ENCODE peak calls at places on chromosomes 11 and 22, in nine cellular contexts. One of them, this sample, is unnamed.

GRCh38 chr11:127106142-127106541 is 105.6 kb upstream of the KIRREL3 start:
- DNase-seq in NB4: no peak
- DNase-seq in uterus: no peak
- DNase-seq in spleen: no peak
- DNase-seq in adrenal gland: no peak
- DNase-seq in tibial nerve: no peak
- DNase-seq in transverse colon: no peak
- DNase-seq in GM12891: no peak
- DNase-seq in A549: no peak
- DNase-seq in this sample: no peak

GRCh38 chr11:1293619-1294015 is 15.8 kb downstream of the TOLLIP start:
- DNase-seq in spleen: peak
- DNase-seq in tibial nerve: no peak
- DNase-seq in uterus: no peak
- DNase-seq in GM12891: no peak
- DNase-seq in NB4: no peak
- DNase-seq in adrenal gland: peak
- DNase-seq in A549: peak
- DNase-seq in transverse colon: peak
- DNase-seq in this sample: peak

GRCh38 chr11:36469063-36469462 is 41.0 kb downstream of the TRAF6 start:
- DNase-seq in transverse colon: no peak
- DNase-seq in spleen: no peak
- DNase-seq in tibial nerve: no peak
- DNase-seq in GM12891: no peak
- DNase-seq in NB4: peak
- DNase-seq in uterus: no peak
- DNase-seq in adrenal gland: no peak
- DNase-seq in A549: no peak
- DNase-seq in this sample: peak

GRCh38 chr11:25961539-25961938 is 370.4 kb upstream of the ANO3 start:
- DNase-seq in A549: no peak
- DNase-seq in adrenal gland: no peak
- DNase-seq in transverse colon: no peak
- DNase-seq in tibial nerve: no peak
- DNase-seq in uterus: no peak
- DNase-seq in spleen: no peak
- DNase-seq in NB4: no peak
- DNase-seq in GM12891: no peak
- DNase-seq in this sample: no peak

GRCh38 chr11:11624926-11625325 is 3.1 kb upstream of the GALNT18 start:
- DNase-seq in GM12891: no peak
- DNase-seq in spleen: no peak
- DNase-seq in tibial nerve: no peak
- DNase-seq in A549: no peak
- DNase-seq in uterus: no peak
- DNase-seq in NB4: no peak
- DNase-seq in transverse colon: no peak
- DNase-seq in adrenal gland: no peak
- DNase-seq in this sample: no peak

GRCh38 chr22:46791201-46791731 is 28.8 kb downstream of the TBC1D22A start:
- DNase-seq in A549: no peak
- DNase-seq in transverse colon: peak
- DNase-seq in NB4: peak
- DNase-seq in uterus: peak
- DNase-seq in adrenal gland: peak
- DNase-seq in tibial nerve: no peak
- DNase-seq in spleen: peak
- DNase-seq in GM12891: no peak
- DNase-seq in this sample: peak

GRCh38 chr11:115924744-115925567 is 420.7 kb upstream of the CADM1 start:
- DNase-seq in NB4: no peak
- DNase-seq in GM12891: no peak
- DNase-seq in A549: no peak
- DNase-seq in spleen: no peak
- DNase-seq in transverse colon: no peak
- DNase-seq in adrenal gland: no peak
- DNase-seq in tibial nerve: no peak
- DNase-seq in uterus: no peak
- DNase-seq in this sample: no peak

GRCh38 chr22:40281717-40282116 is 64.6 kb upstream of the ADSL start:
- DNase-seq in spleen: no peak
- DNase-seq in NB4: no peak
- DNase-seq in adrenal gland: no peak
- DNase-seq in A549: no peak
- DNase-seq in tibial nerve: no peak
- DNase-seq in uterus: no peak
- DNase-seq in GM12891: no peak
- DNase-seq in transverse colon: no peak
- DNase-seq in this sample: no peak

DNA sequence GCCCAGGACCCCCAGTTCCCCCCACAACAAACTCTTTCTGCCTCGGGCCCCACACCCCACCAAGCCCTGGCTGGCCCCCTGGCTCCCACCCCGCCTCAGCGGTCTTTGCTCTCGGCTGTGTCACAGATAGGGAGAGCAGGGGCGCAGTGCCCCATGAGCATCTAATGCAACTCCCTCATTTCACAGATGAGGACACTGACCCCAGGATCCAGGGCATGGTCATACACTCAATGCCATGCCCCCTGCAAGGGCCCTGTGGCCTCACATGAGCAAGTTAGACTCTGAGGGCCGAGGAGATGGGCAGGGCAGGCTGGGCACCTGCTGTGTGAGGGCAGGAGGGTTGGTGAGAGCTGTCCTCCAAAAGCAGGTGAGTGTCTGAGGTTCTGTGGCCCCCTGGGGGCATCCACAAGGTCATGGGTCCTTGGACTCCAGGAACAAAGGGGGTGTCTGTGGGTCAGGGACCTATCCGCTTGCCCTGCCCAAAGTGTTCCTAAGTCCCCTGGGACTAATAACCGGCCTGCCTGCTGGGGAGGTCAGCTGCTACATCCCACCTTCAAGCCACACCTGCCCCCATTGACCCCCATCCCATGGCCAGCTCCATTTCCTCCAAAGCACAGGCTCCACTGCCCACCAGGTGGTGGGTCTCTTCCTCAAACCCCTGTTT is 2.5 kb downstream of the MIF start:
- DNase-seq in uterus: no peak
- DNase-seq in spleen: no peak
- DNase-seq in A549: no peak
- DNase-seq in transverse colon: no peak
- DNase-seq in adrenal gland: no peak
- DNase-seq in GM12891: no peak
- DNase-seq in tibial nerve: no peak
- DNase-seq in NB4: peak
- DNase-seq in this sample: peak
- TF ChIP-seq POLR2A in uterus: no peak
- TF ChIP-seq POLR2A in spleen: no peak
- TF ChIP-seq POLR2A in A549: no peak
- TF ChIP-seq POLR2A in transverse colon: no peak
- TF ChIP-seq POLR2A in adrenal gland: no peak
- TF ChIP-seq POLR2A in GM12891: no peak
- TF ChIP-seq POLR2A in tibial nerve: no peak
- TF ChIP-seq POLR2A in NB4: no peak
- TF ChIP-seq POLR2A in this sample: no peak

DNA sequence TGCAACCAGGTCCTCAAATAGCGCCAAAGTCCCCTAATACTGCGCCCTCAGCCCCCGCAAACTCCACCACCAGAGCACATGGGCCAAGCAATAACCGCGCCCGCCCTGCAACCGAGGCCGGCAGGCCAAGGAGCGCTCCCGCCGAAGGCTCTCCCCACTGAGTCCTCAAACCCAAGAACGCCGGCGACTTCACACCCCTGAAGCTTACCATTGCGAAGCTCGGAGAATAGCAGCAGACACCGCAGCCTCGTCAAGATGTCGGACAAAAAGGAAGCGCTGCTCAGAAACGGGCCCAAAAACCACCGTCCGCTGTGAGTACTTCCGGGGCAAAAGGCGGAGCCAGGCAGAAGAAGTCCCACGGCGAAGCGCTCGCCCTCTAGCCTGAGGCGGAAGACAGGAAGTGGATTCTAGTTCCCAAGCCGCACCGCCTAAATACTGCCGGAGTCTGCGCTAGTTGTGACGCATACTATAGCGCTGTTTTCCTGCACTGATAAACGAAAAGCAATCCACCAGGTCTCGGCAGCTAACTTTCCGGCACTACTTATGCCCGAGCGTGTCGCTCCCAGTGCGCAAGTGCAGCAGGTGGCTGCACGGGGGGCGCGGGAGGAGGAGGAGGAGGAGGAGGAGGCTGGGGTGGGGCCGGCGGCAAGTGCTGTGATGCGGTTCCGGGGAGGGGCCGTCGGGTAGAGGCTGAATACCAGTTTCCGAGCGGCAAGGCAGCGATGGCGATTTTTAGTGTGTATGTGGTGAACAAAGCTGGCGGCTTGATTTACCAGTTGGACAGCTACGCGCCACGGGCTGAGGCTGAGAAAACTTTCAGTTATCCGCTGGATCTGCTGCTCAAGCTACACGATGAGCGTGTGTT is at the start of the genes RPS25 and TRAPPC4:
- DNase-seq in A549: peak
- DNase-seq in transverse colon: peak
- DNase-seq in NB4: peak
- DNase-seq in adrenal gland: peak
- DNase-seq in uterus: peak
- DNase-seq in GM12891: peak
- DNase-seq in spleen: peak
- DNase-seq in tibial nerve: peak
- DNase-seq in this sample: peak
- TF ChIP-seq POLR2A in A549: peak
- TF ChIP-seq POLR2A in transverse colon: peak
- TF ChIP-seq POLR2A in NB4: peak
- TF ChIP-seq POLR2A in adrenal gland: peak
- TF ChIP-seq POLR2A in uterus: peak
- TF ChIP-seq POLR2A in GM12891: peak
- TF ChIP-seq POLR2A in spleen: peak
- TF ChIP-seq POLR2A in tibial nerve: peak
- TF ChIP-seq POLR2A in this sample: peak

GRCh38 chr22:36335621-36336020 is 52.1 kb downstream of the MYH9 start:
- DNase-seq in uterus: no peak
- DNase-seq in adrenal gland: no peak
- DNase-seq in A549: no peak
- DNase-seq in spleen: no peak
- DNase-seq in GM12891: no peak
- DNase-seq in NB4: no peak
- DNase-seq in tibial nerve: no peak
- DNase-seq in transverse colon: no peak
- DNase-seq in this sample: no peak

GRCh38 chr22:36334081-36334831 is 53.5 kb downstream of the MYH9 start:
- DNase-seq in tibial nerve: no peak
- DNase-seq in transverse colon: peak
- DNase-seq in A549: no peak
- DNase-seq in NB4: peak
- DNase-seq in adrenal gland: no peak
- DNase-seq in uterus: no peak
- DNase-seq in spleen: peak
- DNase-seq in GM12891: no peak
- DNase-seq in this sample: peak

GRCh38 chr22:36337365-36338130 is 50.2 kb downstream of the MYH9 start:
- DNase-seq in adrenal gland: no peak
- DNase-seq in NB4: peak
- DNase-seq in spleen: no peak
- DNase-seq in tibial nerve: no peak
- DNase-seq in uterus: no peak
- DNase-seq in GM12891: no peak
- DNase-seq in A549: no peak
- DNase-seq in transverse colon: no peak
- DNase-seq in this sample: no peak

GRCh38 chr22:36334838-36335603 is 52.7 kb downstream of the MYH9 start:
- DNase-seq in NB4: peak
- DNase-seq in transverse colon: no peak
- DNase-seq in A549: no peak
- DNase-seq in uterus: no peak
- DNase-seq in adrenal gland: peak
- DNase-seq in spleen: peak
- DNase-seq in GM12891: no peak
- DNase-seq in tibial nerve: no peak
- DNase-seq in this sample: peak

DNA sequence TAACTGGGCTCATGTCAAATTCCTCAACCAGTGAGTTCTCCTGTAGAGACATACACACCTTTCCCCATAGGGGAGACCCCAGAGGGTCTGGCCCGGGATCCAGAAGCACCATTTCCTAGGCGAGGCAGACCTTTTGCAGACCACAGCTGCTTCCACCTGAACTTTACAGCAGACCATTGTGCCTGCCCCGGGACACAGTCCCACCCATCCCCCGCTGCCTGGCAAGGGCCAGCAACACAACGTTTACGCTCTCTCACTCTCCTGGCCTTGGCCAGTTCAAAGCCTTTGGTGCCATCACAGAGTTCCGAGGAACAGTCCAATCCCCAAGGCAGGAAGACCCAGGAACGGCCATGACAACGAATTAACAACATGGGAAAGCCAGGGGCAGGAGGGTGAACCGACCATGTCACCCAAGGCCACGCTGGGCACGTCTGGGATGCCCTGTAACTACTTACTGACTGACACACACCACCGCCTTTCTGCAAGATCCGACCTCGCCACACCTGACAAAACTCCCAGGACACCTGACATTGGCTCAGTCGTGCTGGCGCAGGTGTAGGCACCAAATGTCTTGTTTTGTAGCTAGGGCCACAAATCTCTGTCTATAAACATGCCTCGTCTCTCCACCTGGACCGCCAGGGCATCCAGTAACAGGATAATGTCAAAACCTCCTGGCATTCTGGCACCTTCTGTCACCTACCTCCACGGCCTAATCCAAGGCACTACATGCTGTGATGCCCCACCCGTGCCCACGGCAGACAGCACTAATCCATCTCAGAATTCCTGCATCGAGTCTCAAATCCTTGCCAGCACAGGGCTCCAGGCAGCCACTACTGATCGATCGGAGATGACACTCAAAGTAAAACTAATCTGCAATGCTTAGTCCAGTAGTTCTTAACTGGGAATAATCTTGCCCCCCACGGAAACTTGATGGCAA is 51.3 kb downstream of the MYH9 start:
- DNase-seq in A549: no peak
- DNase-seq in transverse colon: no peak
- DNase-seq in uterus: no peak
- DNase-seq in tibial nerve: no peak
- DNase-seq in NB4: no peak
- DNase-seq in spleen: no peak
- DNase-seq in GM12891: no peak
- DNase-seq in adrenal gland: peak
- DNase-seq in this sample: no peak
- TF ChIP-seq POLR2A in A549: no peak
- TF ChIP-seq POLR2A in transverse colon: no peak
- TF ChIP-seq POLR2A in uterus: no peak
- TF ChIP-seq POLR2A in tibial nerve: no peak
- TF ChIP-seq POLR2A in NB4: no peak
- TF ChIP-seq POLR2A in spleen: no peak
- TF ChIP-seq POLR2A in GM12891: no peak
- TF ChIP-seq POLR2A in adrenal gland: no peak
- TF ChIP-seq POLR2A in this sample: no peak

GRCh38 chr22:17512960-17513359 is 50.3 kb upstream of the SLC25A18 start:
- DNase-seq in transverse colon: no peak
- DNase-seq in GM12891: no peak
- DNase-seq in spleen: no peak
- DNase-seq in NB4: no peak
- DNase-seq in uterus: no peak
- DNase-seq in tibial nerve: no peak
- DNase-seq in A549: no peak
- DNase-seq in adrenal gland: no peak
- DNase-seq in this sample: no peak

GRCh38 chr22:17514092-17514491 is 49.2 kb upstream of the SLC25A18 start:
- DNase-seq in transverse colon: no peak
- DNase-seq in NB4: no peak
- DNase-seq in tibial nerve: no peak
- DNase-seq in adrenal gland: no peak
- DNase-seq in uterus: no peak
- DNase-seq in A549: no peak
- DNase-seq in GM12891: no peak
- DNase-seq in spleen: no peak
- DNase-seq in this sample: no peak

GRCh38 chr22:17518379-17518778 is 44.9 kb upstream of the SLC25A18 start:
- DNase-seq in spleen: no peak
- DNase-seq in uterus: no peak
- DNase-seq in NB4: no peak
- DNase-seq in transverse colon: no peak
- DNase-seq in A549: no peak
- DNase-seq in tibial nerve: no peak
- DNase-seq in GM12891: no peak
- DNase-seq in adrenal gland: no peak
- DNase-seq in this sample: no peak

GRCh38 chr22:17508110-17508509 is 55.2 kb upstream of the SLC25A18 start:
- DNase-seq in transverse colon: no peak
- DNase-seq in NB4: no peak
- DNase-seq in tibial nerve: no peak
- DNase-seq in A549: no peak
- DNase-seq in GM12891: no peak
- DNase-seq in spleen: no peak
- DNase-seq in adrenal gland: no peak
- DNase-seq in uterus: no peak
- DNase-seq in this sample: no peak

DNA sequence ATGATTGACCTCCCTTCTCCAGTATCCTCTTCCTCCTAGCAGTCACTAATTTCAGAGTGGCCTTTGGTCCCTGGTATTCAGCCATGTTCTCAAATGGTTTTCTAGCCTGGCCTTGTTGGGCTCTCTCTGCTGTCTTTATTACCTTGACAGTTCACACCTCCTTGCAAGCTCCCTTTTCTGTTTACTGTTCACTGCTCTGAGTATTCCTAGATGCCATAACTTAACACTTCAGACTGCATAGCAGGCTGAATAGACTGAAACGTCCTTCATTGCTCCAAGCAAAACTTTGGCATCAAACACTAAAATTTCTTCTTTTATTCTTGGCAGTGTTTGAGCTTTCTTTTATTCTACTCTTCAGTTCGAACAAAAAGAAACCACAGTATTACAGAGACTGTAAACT is 49.7 kb upstream of the SLC25A18 start:
- DNase-seq in GM12891: no peak
- DNase-seq in adrenal gland: no peak
- DNase-seq in A549: no peak
- DNase-seq in uterus: no peak
- DNase-seq in tibial nerve: no peak
- DNase-seq in NB4: no peak
- DNase-seq in transverse colon: no peak
- DNase-seq in spleen: no peak
- DNase-seq in this sample: no peak
- TF ChIP-seq POLR2A in GM12891: no peak
- TF ChIP-seq POLR2A in adrenal gland: no peak
- TF ChIP-seq POLR2A in A549: no peak
- TF ChIP-seq POLR2A in uterus: no peak
- TF ChIP-seq POLR2A in tibial nerve: no peak
- TF ChIP-seq POLR2A in NB4: no peak
- TF ChIP-seq POLR2A in transverse colon: no peak
- TF ChIP-seq POLR2A in spleen: no peak
- TF ChIP-seq POLR2A in this sample: no peak

This sample was measured in erythroblast.